ENCODE peak calls at places on chromosomes 16 and 17, in nine cellular contexts. One of them, this sample, is unnamed.

GRCh38 chr17:50534222-50534978 is 1.9 kb downstream of the EPN3 start:
- DNase-seq in HCT116: peak; percentile 55
- DNase-seq in esophagus muscularis mucosa: no peak
- DNase-seq in CD8-positive, alpha-beta memory T cell: no peak
- DNase-seq in colonic mucosa: peak; percentile 87
- DNase-seq in neural progenitor cell: peak; percentile 55
- DNase-seq in pancreas: peak; percentile 81
- DNase-seq in spleen: no peak
- DNase-seq in ovary: no peak
- DNase-seq in this sample: peak; percentile 91

GRCh38 chr17:38539386-38539785 is 66.4 kb downstream of the SRCIN1 start:
- DNase-seq in colonic mucosa: no peak
- DNase-seq in spleen: no peak
- DNase-seq in esophagus muscularis mucosa: no peak
- DNase-seq in neural progenitor cell: no peak
- DNase-seq in CD8-positive, alpha-beta memory T cell: no peak
- DNase-seq in HCT116: no peak
- DNase-seq in pancreas: no peak
- DNase-seq in ovary: no peak
- DNase-seq in this sample: no peak

GRCh38 chr16:23924138-23924537 is 88.4 kb downstream of the PRKCB start:
- DNase-seq in pancreas: no peak
- DNase-seq in esophagus muscularis mucosa: no peak
- DNase-seq in spleen: no peak
- DNase-seq in colonic mucosa: no peak
- DNase-seq in HCT116: no peak
- DNase-seq in neural progenitor cell: no peak
- DNase-seq in ovary: no peak
- DNase-seq in CD8-positive, alpha-beta memory T cell: no peak
- DNase-seq in this sample: no peak

GRCh38 chr17:78748048-78748729 is 33.9 kb downstream of the CYTH1 start:
- DNase-seq in pancreas: peak; percentile 44
- DNase-seq in spleen: no peak
- DNase-seq in neural progenitor cell: no peak
- DNase-seq in CD8-positive, alpha-beta memory T cell: no peak
- DNase-seq in esophagus muscularis mucosa: no peak
- DNase-seq in ovary: no peak
- DNase-seq in colonic mucosa: no peak
- DNase-seq in HCT116: no peak
- DNase-seq in this sample: no peak

GRCh38 chr16:60127196-60127595 is 1393.1 kb upstream of the GOT2 start:
- DNase-seq in spleen: no peak
- DNase-seq in HCT116: no peak
- DNase-seq in CD8-positive, alpha-beta memory T cell: no peak
- DNase-seq in esophagus muscularis mucosa: no peak
- DNase-seq in pancreas: no peak
- DNase-seq in colonic mucosa: no peak
- DNase-seq in neural progenitor cell: no peak
- DNase-seq in ovary: no peak
- DNase-seq in this sample: no peak

GRCh38 chr17:8073627-8074485 is 13.7 kb downstream of the ALOX12B start:
- DNase-seq in colonic mucosa: peak; percentile 78
- DNase-seq in esophagus muscularis mucosa: no peak
- DNase-seq in neural progenitor cell: peak; percentile 91
- DNase-seq in pancreas: peak; percentile 73
- DNase-seq in HCT116: peak; percentile 44
- DNase-seq in CD8-positive, alpha-beta memory T cell: peak; percentile 82
- DNase-seq in spleen: peak; percentile 95
- DNase-seq in ovary: peak; percentile 58
- DNase-seq in this sample: no peak

GRCh38 chr16:70675851-70676513 is 9.9 kb downstream of the MTSS2 start:
- DNase-seq in ovary: peak; percentile 18
- DNase-seq in spleen: peak; percentile 50
- DNase-seq in pancreas: no peak
- DNase-seq in CD8-positive, alpha-beta memory T cell: no peak
- DNase-seq in esophagus muscularis mucosa: no peak
- DNase-seq in colonic mucosa: no peak
- DNase-seq in neural progenitor cell: no peak
- DNase-seq in HCT116: no peak
- DNase-seq in this sample: no peak

GRCh38 chr17:17018021-17018441 is 24.2 kb upstream of the MPRIP start:
- DNase-seq in CD8-positive, alpha-beta memory T cell: no peak
- DNase-seq in neural progenitor cell: no peak
- DNase-seq in esophagus muscularis mucosa: no peak
- DNase-seq in pancreas: no peak
- DNase-seq in ovary: no peak
- DNase-seq in HCT116: no peak
- DNase-seq in spleen: peak; percentile 70
- DNase-seq in colonic mucosa: no peak
- DNase-seq in this sample: peak; percentile 38

GRCh38 chr17:15263206-15263579 is 1.9 kb downstream of the PMP22 start:
- DNase-seq in colonic mucosa: peak; percentile 72
- DNase-seq in neural progenitor cell: peak; percentile 73
- DNase-seq in HCT116: no peak
- DNase-seq in pancreas: peak; percentile 64
- DNase-seq in ovary: peak; percentile 86
- DNase-seq in esophagus muscularis mucosa: peak; percentile 97
- DNase-seq in CD8-positive, alpha-beta memory T cell: no peak
- DNase-seq in spleen: peak; percentile 75
- DNase-seq in this sample: no peak

GRCh38 chr16:62067182-62067581 is 30.9 kb upstream of the CDH8 start:
- DNase-seq in CD8-positive, alpha-beta memory T cell: no peak
- DNase-seq in ovary: no peak
- DNase-seq in HCT116: no peak
- DNase-seq in neural progenitor cell: no peak
- DNase-seq in colonic mucosa: no peak
- DNase-seq in esophagus muscularis mucosa: no peak
- DNase-seq in spleen: no peak
- DNase-seq in pancreas: no peak
- DNase-seq in this sample: no peak

GRCh38 chr17:63395075-63395815 is 50.9 kb downstream of the CYB561 start:
- DNase-seq in pancreas: no peak
- DNase-seq in spleen: no peak
- DNase-seq in HCT116: no peak
- DNase-seq in esophagus muscularis mucosa: no peak
- DNase-seq in colonic mucosa: no peak
- DNase-seq in ovary: no peak
- DNase-seq in CD8-positive, alpha-beta memory T cell: no peak
- DNase-seq in neural progenitor cell: no peak
- DNase-seq in this sample: no peak

GRCh38 chr17:43599046-43599395 is 52.9 kb upstream of the ETV4 start:
- DNase-seq in HCT116: no peak
- DNase-seq in neural progenitor cell: no peak
- DNase-seq in pancreas: no peak
- DNase-seq in CD8-positive, alpha-beta memory T cell: no peak
- DNase-seq in spleen: no peak
- DNase-seq in ovary: no peak
- DNase-seq in colonic mucosa: no peak
- DNase-seq in esophagus muscularis mucosa: no peak
- DNase-seq in this sample: no peak

GRCh38 chr16:14283786-14284185 is 212.7 kb downstream of the MRTFB start:
- DNase-seq in ovary: no peak
- DNase-seq in esophagus muscularis mucosa: no peak
- DNase-seq in spleen: no peak
- DNase-seq in colonic mucosa: no peak
- DNase-seq in HCT116: no peak
- DNase-seq in pancreas: no peak
- DNase-seq in CD8-positive, alpha-beta memory T cell: no peak
- DNase-seq in neural progenitor cell: no peak
- DNase-seq in this sample: no peak

GRCh38 chr17:19727466-19728113 is 11.2 kb upstream of the SLC47A2 start:
- DNase-seq in ovary: peak; percentile 66
- DNase-seq in HCT116: no peak
- DNase-seq in esophagus muscularis mucosa: no peak
- DNase-seq in spleen: no peak
- DNase-seq in neural progenitor cell: no peak
- DNase-seq in pancreas: peak; percentile 42
- DNase-seq in CD8-positive, alpha-beta memory T cell: no peak
- DNase-seq in colonic mucosa: peak; percentile 56
- DNase-seq in this sample: no peak

DNA sequence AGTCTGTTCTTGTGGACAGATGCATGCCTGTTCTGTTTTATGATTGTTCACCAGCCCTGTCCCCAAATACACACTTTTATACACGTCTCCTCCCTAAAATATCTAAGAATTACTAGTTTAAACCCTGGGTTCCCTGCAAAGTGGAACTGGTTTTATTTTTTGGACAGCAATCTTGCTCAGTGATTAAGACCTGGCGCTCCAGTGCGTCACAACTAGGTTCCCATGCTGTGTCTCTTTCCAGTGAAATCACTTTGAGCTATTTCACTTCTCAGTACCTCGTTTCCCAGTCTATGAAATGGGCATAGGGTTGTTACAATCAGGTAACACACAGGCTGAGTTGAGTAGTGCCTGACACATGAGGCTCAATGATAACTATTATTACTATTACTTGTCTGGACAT is 1.1 kb downstream of the CEP20 start:
- DNase-seq in ovary: no peak
- DNase-seq in esophagus muscularis mucosa: no peak
- DNase-seq in CD8-positive, alpha-beta memory T cell: no peak
- DNase-seq in neural progenitor cell: no peak
- DNase-seq in pancreas: no peak
- DNase-seq in spleen: no peak
- DNase-seq in HCT116: no peak
- DNase-seq in colonic mucosa: no peak
- DNase-seq in this sample: no peak
- H3K4me3 ChIP-seq in ovary: no peak overlapping the region
- H3K4me3 ChIP-seq in esophagus muscularis mucosa: peak overlapping the region; percentile 87
- H3K4me3 ChIP-seq in CD8-positive, alpha-beta memory T cell: peak overlapping the region; percentile 66
- H3K4me3 ChIP-seq in neural progenitor cell: peak overlapping the region; percentile 76
- H3K4me3 ChIP-seq in pancreas: peak overlapping the region; percentile 93
- H3K4me3 ChIP-seq in spleen: peak overlapping the region; percentile 82
- H3K4me3 ChIP-seq in HCT116: peak overlapping the region; percentile 88
- H3K4me3 ChIP-seq in colonic mucosa: no peak overlapping the region
- H3K4me3 ChIP-seq in this sample: peak overlapping the region; percentile 80

GRCh38 chr17:64472564-64472963 is 23.6 kb downstream of the MILR1 start:
- DNase-seq in CD8-positive, alpha-beta memory T cell: no peak
- DNase-seq in pancreas: no peak
- DNase-seq in spleen: no peak
- DNase-seq in colonic mucosa: no peak
- DNase-seq in ovary: no peak
- DNase-seq in HCT116: no peak
- DNase-seq in neural progenitor cell: no peak
- DNase-seq in esophagus muscularis mucosa: no peak
- DNase-seq in this sample: no peak

GRCh38 chr17:64480951-64481350 is 15.9 kb downstream of the POLG2 start:
- DNase-seq in pancreas: no peak
- DNase-seq in HCT116: no peak
- DNase-seq in spleen: no peak
- DNase-seq in neural progenitor cell: no peak
- DNase-seq in CD8-positive, alpha-beta memory T cell: no peak
- DNase-seq in esophagus muscularis mucosa: no peak
- DNase-seq in colonic mucosa: no peak
- DNase-seq in ovary: no peak
- DNase-seq in this sample: no peak

DNA sequence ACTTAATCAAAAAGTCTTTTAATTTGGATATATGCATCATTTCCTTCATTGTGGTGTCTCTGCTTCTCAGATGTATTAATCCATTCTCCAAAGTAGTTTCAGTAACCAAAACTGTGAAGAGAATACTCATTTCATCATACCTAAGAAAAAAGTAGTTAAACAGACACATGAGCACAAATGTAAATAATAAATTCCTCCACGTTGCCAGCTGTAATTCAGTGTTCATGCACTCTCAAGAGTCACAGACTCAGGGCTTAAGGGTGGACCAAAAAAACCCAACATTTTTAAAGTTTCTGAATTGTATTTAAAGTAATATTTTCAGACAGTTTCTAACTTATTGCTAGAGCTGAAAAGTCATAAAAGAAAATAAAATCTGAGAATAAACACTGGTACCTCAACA is 19.0 kb downstream of the POLG2 start:
- DNase-seq in spleen: no peak
- DNase-seq in esophagus muscularis mucosa: no peak
- DNase-seq in neural progenitor cell: no peak
- DNase-seq in ovary: no peak
- DNase-seq in HCT116: no peak
- DNase-seq in colonic mucosa: no peak
- DNase-seq in CD8-positive, alpha-beta memory T cell: no peak
- DNase-seq in pancreas: no peak
- DNase-seq in this sample: no peak
- H3K36me3 ChIP-seq in spleen: peaks cover 66% of the 10 kb centered on the region
- H3K36me3 ChIP-seq in esophagus muscularis mucosa: peaks cover 45% of the 10 kb centered on the region
- H3K36me3 ChIP-seq in neural progenitor cell: peaks cover 4% of the 10 kb centered on the region
- H3K36me3 ChIP-seq in ovary: no peaks in the 10 kb centered on the region
- H3K36me3 ChIP-seq in HCT116: peaks cover 32% of the 10 kb centered on the region
- H3K36me3 ChIP-seq in colonic mucosa: no peaks in the 10 kb centered on the region
- H3K36me3 ChIP-seq in CD8-positive, alpha-beta memory T cell: peaks cover 5% of the 10 kb centered on the region
- H3K36me3 ChIP-seq in pancreas: no peaks in the 10 kb centered on the region
- H3K36me3 ChIP-seq in this sample: peaks cover 58% of the 10 kb centered on the region

GRCh38 chr17:35740997-35741931 is 9.8 kb downstream of the RASL10B start:
- DNase-seq in neural progenitor cell: peak; percentile 70
- DNase-seq in colonic mucosa: no peak
- DNase-seq in spleen: no peak
- DNase-seq in esophagus muscularis mucosa: no peak
- DNase-seq in CD8-positive, alpha-beta memory T cell: no peak
- DNase-seq in HCT116: no peak
- DNase-seq in pancreas: no peak
- DNase-seq in ovary: no peak
- DNase-seq in this sample: no peak
- H3K4me3 ChIP-seq in neural progenitor cell: peak overlapping the region; percentile 28
- H3K4me3 ChIP-seq in colonic mucosa: no peak overlapping the region
- H3K4me3 ChIP-seq in spleen: no peak overlapping the region
- H3K4me3 ChIP-seq in esophagus muscularis mucosa: peak overlapping the region; percentile 28
- H3K4me3 ChIP-seq in CD8-positive, alpha-beta memory T cell: no peak overlapping the region
- H3K4me3 ChIP-seq in HCT116: no peak overlapping the region
- H3K4me3 ChIP-seq in pancreas: no peak overlapping the region
- H3K4me3 ChIP-seq in ovary: no peak overlapping the region
- H3K4me3 ChIP-seq in this sample: no peak overlapping the region

GRCh38 chr16:88039591-88039990 is 88.4 kb downstream of the BANP start:
- DNase-seq in pancreas: no peak
- DNase-seq in colonic mucosa: no peak
- DNase-seq in ovary: no peak
- DNase-seq in spleen: no peak
- DNase-seq in CD8-positive, alpha-beta memory T cell: no peak
- DNase-seq in HCT116: no peak
- DNase-seq in neural progenitor cell: no peak
- DNase-seq in esophagus muscularis mucosa: no peak
- DNase-seq in this sample: no peak

GRCh38 chr16:88030498-88030897 is 79.3 kb downstream of the BANP start:
- DNase-seq in CD8-positive, alpha-beta memory T cell: no peak
- DNase-seq in esophagus muscularis mucosa: no peak
- DNase-seq in colonic mucosa: no peak
- DNase-seq in pancreas: no peak
- DNase-seq in neural progenitor cell: no peak
- DNase-seq in HCT116: no peak
- DNase-seq in ovary: no peak
- DNase-seq in spleen: peak; percentile 36
- DNase-seq in this sample: no peak

GRCh38 chr16:88034770-88035169 is 83.5 kb downstream of the BANP start:
- DNase-seq in neural progenitor cell: no peak
- DNase-seq in pancreas: no peak
- DNase-seq in CD8-positive, alpha-beta memory T cell: no peak
- DNase-seq in ovary: no peak
- DNase-seq in HCT116: no peak
- DNase-seq in spleen: no peak
- DNase-seq in colonic mucosa: no peak
- DNase-seq in esophagus muscularis mucosa: no peak
- DNase-seq in this sample: no peak

DNA sequence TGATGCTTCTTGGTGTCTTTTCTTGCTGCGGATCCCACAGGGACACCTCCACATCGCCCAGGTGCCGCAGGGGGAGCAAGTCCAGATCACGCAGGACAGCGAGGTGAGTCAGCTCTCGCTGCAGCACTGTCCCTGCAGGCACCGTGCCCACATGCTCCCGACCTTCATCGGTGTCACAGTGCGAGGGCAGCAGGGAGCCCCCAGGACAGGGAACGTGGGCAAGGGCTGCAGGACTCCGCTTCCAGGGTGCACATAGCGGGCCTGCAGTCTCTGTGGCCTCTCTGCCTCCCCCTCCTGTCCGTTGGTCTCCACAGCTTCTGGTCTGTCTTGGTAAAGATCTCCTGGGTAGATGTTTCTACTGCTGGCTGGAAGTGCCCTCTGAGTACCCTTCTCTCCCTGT is 84.1 kb downstream of the BANP start:
- DNase-seq in esophagus muscularis mucosa: no peak
- DNase-seq in colonic mucosa: no peak
- DNase-seq in CD8-positive, alpha-beta memory T cell: no peak
- DNase-seq in spleen: no peak
- DNase-seq in HCT116: no peak
- DNase-seq in neural progenitor cell: no peak
- DNase-seq in ovary: no peak
- DNase-seq in pancreas: no peak
- DNase-seq in this sample: peak; percentile 47
- H3K36me3 ChIP-seq in esophagus muscularis mucosa: peaks cover 75% of the 10 kb centered on the region
- H3K36me3 ChIP-seq in colonic mucosa: no peaks in the 10 kb centered on the region
- H3K36me3 ChIP-seq in CD8-positive, alpha-beta memory T cell: peaks cover 11% of the 10 kb centered on the region
- H3K36me3 ChIP-seq in spleen: peaks cover 90% of the 10 kb centered on the region
- H3K36me3 ChIP-seq in HCT116: no peaks in the 10 kb centered on the region
- H3K36me3 ChIP-seq in neural progenitor cell: no peaks in the 10 kb centered on the region
- H3K36me3 ChIP-seq in ovary: no peaks in the 10 kb centered on the region
- H3K36me3 ChIP-seq in pancreas: no peaks in the 10 kb centered on the region
- H3K36me3 ChIP-seq in this sample: peaks cover 3% of the 10 kb centered on the region

This sample was measured in RWPE2.